ENCODE peak calls at places on chromosome 3, in six cellular contexts. One of them, this sample, is unnamed.

GRCh38 chr3:38805765-38806386 is 10.1 kb downstream of the SCN10A start:
- DNase-seq in ovary: no peak
- DNase-seq in cardiac muscle cell: peak
- DNase-seq in fibroblast of the aortic adventitia: peak
- DNase-seq in psoas muscle: no peak
- DNase-seq in left ventricle myocardium inferior: no peak
- DNase-seq in this sample: peak

GRCh38 chr3:129281726-129282125 is 3.1 kb downstream of the HMCES start:
- DNase-seq in left ventricle myocardium inferior: no peak
- DNase-seq in cardiac muscle cell: no peak
- DNase-seq in ovary: no peak
- DNase-seq in psoas muscle: no peak
- DNase-seq in fibroblast of the aortic adventitia: no peak
- DNase-seq in this sample: no peak

GRCh38 chr3:152402698-152403456 is 134.1 kb downstream of the MBNL1 start:
- DNase-seq in fibroblast of the aortic adventitia: no peak
- DNase-seq in ovary: no peak
- DNase-seq in cardiac muscle cell: no peak
- DNase-seq in left ventricle myocardium inferior: no peak
- DNase-seq in psoas muscle: no peak
- DNase-seq in this sample: no peak

GRCh38 chr3:71063768-71064287 is 519.7 kb downstream of the FOXP1 start:
- DNase-seq in fibroblast of the aortic adventitia: peak
- DNase-seq in cardiac muscle cell: peak
- DNase-seq in left ventricle myocardium inferior: peak
- DNase-seq in psoas muscle: no peak
- DNase-seq in ovary: peak
- DNase-seq in this sample: no peak

GRCh38 chr3:78804251-78805037 is 963.4 kb downstream of the ROBO1 start:
- DNase-seq in cardiac muscle cell: peak
- DNase-seq in fibroblast of the aortic adventitia: peak
- DNase-seq in left ventricle myocardium inferior: no peak
- DNase-seq in ovary: no peak
- DNase-seq in psoas muscle: no peak
- DNase-seq in this sample: peak

GRCh38 chr3:104846270-104846669 is 520.4 kb upstream of the ALCAM start:
- DNase-seq in cardiac muscle cell: no peak
- DNase-seq in fibroblast of the aortic adventitia: peak
- DNase-seq in ovary: no peak
- DNase-seq in psoas muscle: no peak
- DNase-seq in left ventricle myocardium inferior: no peak
- DNase-seq in this sample: peak

GRCh38 chr3:122857019-122857418 is 62.1 kb downstream of the SLC49A4 start:
- DNase-seq in left ventricle myocardium inferior: no peak
- DNase-seq in cardiac muscle cell: peak
- DNase-seq in psoas muscle: no peak
- DNase-seq in ovary: no peak
- DNase-seq in fibroblast of the aortic adventitia: peak
- DNase-seq in this sample: no peak

GRCh38 chr3:150300847-150301517 is 107.1 kb upstream of the TSC22D2 start:
- DNase-seq in ovary: no peak
- DNase-seq in cardiac muscle cell: peak
- DNase-seq in left ventricle myocardium inferior: no peak
- DNase-seq in fibroblast of the aortic adventitia: peak
- DNase-seq in psoas muscle: no peak
- DNase-seq in this sample: peak

GRCh38 chr3:13569641-13570390 is 20.9 kb downstream of the FBLN2 start:
- DNase-seq in ovary: no peak
- DNase-seq in cardiac muscle cell: no peak
- DNase-seq in left ventricle myocardium inferior: no peak
- DNase-seq in fibroblast of the aortic adventitia: peak
- DNase-seq in psoas muscle: peak
- DNase-seq in this sample: no peak

GRCh38 chr3:65894679-65895078 is 144.0 kb downstream of the MAGI1 start:
- DNase-seq in left ventricle myocardium inferior: no peak
- DNase-seq in ovary: no peak
- DNase-seq in fibroblast of the aortic adventitia: peak
- DNase-seq in psoas muscle: no peak
- DNase-seq in cardiac muscle cell: peak
- DNase-seq in this sample: peak

GRCh38 chr3:58175429-58176184 is 35.2 kb downstream of the DNASE1L3 start:
- DNase-seq in fibroblast of the aortic adventitia: peak
- DNase-seq in psoas muscle: no peak
- DNase-seq in ovary: peak
- DNase-seq in cardiac muscle cell: peak
- DNase-seq in left ventricle myocardium inferior: no peak
- DNase-seq in this sample: no peak

GRCh38 chr3:122021811-122022401 is at the start of gene ILDR1:
- DNase-seq in cardiac muscle cell: no peak
- DNase-seq in left ventricle myocardium inferior: no peak
- DNase-seq in ovary: no peak
- DNase-seq in psoas muscle: no peak
- DNase-seq in fibroblast of the aortic adventitia: no peak
- DNase-seq in this sample: no peak

GRCh38 chr3:110900583-110900982 is 171.0 kb upstream of the NECTIN3 start:
- DNase-seq in psoas muscle: no peak
- DNase-seq in ovary: no peak
- DNase-seq in cardiac muscle cell: no peak
- DNase-seq in fibroblast of the aortic adventitia: peak
- DNase-seq in left ventricle myocardium inferior: no peak
- DNase-seq in this sample: peak

GRCh38 chr3:143895805-143896204 is 47.5 kb upstream of the SLC9A9 start:
- DNase-seq in ovary: no peak
- DNase-seq in cardiac muscle cell: peak
- DNase-seq in psoas muscle: no peak
- DNase-seq in fibroblast of the aortic adventitia: peak
- DNase-seq in left ventricle myocardium inferior: no peak
- DNase-seq in this sample: no peak

GRCh38 chr3:45499529-45499928 is 95.0 kb upstream of the LIMD1 start:
- DNase-seq in fibroblast of the aortic adventitia: peak
- DNase-seq in left ventricle myocardium inferior: no peak
- DNase-seq in cardiac muscle cell: peak
- DNase-seq in psoas muscle: no peak
- DNase-seq in ovary: no peak
- DNase-seq in this sample: peak

DNA sequence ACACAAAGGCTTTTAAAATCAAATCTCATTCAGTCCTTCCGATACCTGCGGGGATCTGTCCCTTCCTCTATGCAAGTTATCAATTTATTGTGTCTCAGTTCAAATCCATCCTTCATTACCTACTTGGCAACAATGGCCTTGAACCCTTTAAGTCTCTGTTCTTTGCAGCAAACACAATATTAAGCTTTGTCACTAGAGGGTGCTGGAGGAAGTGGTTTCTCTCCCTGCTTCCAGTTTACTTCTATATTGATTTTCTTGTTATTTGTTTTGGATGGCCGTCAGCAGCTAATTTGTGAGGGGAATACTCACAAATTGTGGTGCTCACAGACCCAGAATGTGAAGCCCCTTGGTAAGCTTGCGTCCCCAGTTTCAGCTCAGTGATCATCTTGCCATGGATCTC is 278.3 kb downstream of the FGF12 start:
- DNase-seq in ovary: no peak
- DNase-seq in fibroblast of the aortic adventitia: peak
- DNase-seq in left ventricle myocardium inferior: no peak
- DNase-seq in psoas muscle: no peak
- DNase-seq in cardiac muscle cell: no peak
- DNase-seq in this sample: no peak
- TF ChIP-seq CTCF in ovary: no peak
- TF ChIP-seq CTCF in fibroblast of the aortic adventitia: peak
- TF ChIP-seq CTCF in left ventricle myocardium inferior: peak
- TF ChIP-seq CTCF in psoas muscle: no peak
- TF ChIP-seq CTCF in cardiac muscle cell: peak
- TF ChIP-seq CTCF in this sample: peak

GRCh38 chr3:2915826-2916225 is 194.3 kb downstream of the IL5RA start:
- DNase-seq in left ventricle myocardium inferior: no peak
- DNase-seq in ovary: no peak
- DNase-seq in cardiac muscle cell: no peak
- DNase-seq in fibroblast of the aortic adventitia: no peak
- DNase-seq in psoas muscle: no peak
- DNase-seq in this sample: no peak
- TF ChIP-seq CTCF in left ventricle myocardium inferior: no peak
- TF ChIP-seq CTCF in ovary: no peak
- TF ChIP-seq CTCF in cardiac muscle cell: no peak
- TF ChIP-seq CTCF in fibroblast of the aortic adventitia: no peak
- TF ChIP-seq CTCF in psoas muscle: no peak
- TF ChIP-seq CTCF in this sample: no peak

GRCh38 chr3:180600473-180600872 is 1.5 kb upstream of the TTC14 start:
- DNase-seq in psoas muscle: no peak
- DNase-seq in left ventricle myocardium inferior: no peak
- DNase-seq in fibroblast of the aortic adventitia: no peak
- DNase-seq in cardiac muscle cell: no peak
- DNase-seq in ovary: no peak
- DNase-seq in this sample: no peak

GRCh38 chr3:180590396-180590795 is 11.6 kb upstream of the TTC14 start:
- DNase-seq in left ventricle myocardium inferior: no peak
- DNase-seq in psoas muscle: no peak
- DNase-seq in ovary: no peak
- DNase-seq in fibroblast of the aortic adventitia: no peak
- DNase-seq in cardiac muscle cell: no peak
- DNase-seq in this sample: no peak

GRCh38 chr3:180595536-180595935 is 6.4 kb upstream of the TTC14 start:
- DNase-seq in cardiac muscle cell: no peak
- DNase-seq in ovary: no peak
- DNase-seq in left ventricle myocardium inferior: no peak
- DNase-seq in psoas muscle: no peak
- DNase-seq in fibroblast of the aortic adventitia: no peak
- DNase-seq in this sample: no peak

DNA sequence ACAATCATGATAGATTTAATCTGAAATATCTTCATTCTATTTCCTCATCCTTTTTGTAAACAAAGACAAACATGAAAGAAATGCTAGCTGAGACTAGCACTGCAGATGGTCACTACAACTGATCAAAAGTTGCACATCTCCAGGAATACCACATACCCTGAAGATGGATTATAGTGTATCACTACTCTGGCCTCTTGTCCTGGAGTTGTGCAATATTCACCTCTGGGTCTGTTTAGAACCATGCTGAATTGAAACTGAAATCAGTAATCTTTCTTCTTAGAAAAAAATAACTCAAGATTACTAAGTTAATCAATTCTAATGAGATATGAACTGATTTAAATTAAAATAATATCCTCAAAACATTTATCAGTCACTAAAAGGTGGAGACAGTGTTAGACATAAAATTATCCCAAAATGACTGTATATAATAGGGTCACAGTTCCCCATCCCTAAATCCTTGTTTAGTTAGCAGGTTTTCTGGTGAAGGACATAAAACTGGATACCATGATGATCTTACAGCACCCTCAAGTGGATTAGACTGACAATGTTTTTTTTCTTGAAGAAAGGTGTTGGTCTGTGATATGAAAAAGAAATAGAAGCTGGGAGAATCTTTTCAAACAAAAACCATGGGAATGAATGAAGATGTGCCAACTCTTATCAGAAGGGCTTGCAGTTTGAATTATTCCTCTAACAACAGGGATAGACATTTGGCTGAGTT is 7.2 kb upstream of the TTC14 start:
- DNase-seq in ovary: no peak
- DNase-seq in fibroblast of the aortic adventitia: peak
- DNase-seq in left ventricle myocardium inferior: no peak
- DNase-seq in psoas muscle: no peak
- DNase-seq in cardiac muscle cell: peak
- DNase-seq in this sample: peak
- TF ChIP-seq CTCF in ovary: peak
- TF ChIP-seq CTCF in fibroblast of the aortic adventitia: peak
- TF ChIP-seq CTCF in left ventricle myocardium inferior: peak
- TF ChIP-seq CTCF in psoas muscle: no peak
- TF ChIP-seq CTCF in cardiac muscle cell: peak
- TF ChIP-seq CTCF in this sample: peak

GRCh38 chr3:179842061-179842460 is 189.2 kb downstream of the USP13 start:
- DNase-seq in psoas muscle: no peak
- DNase-seq in ovary: no peak
- DNase-seq in left ventricle myocardium inferior: no peak
- DNase-seq in fibroblast of the aortic adventitia: no peak
- DNase-seq in cardiac muscle cell: no peak
- DNase-seq in this sample: no peak

GRCh38 chr3:179837374-179837773 is 184.5 kb downstream of the USP13 start:
- DNase-seq in fibroblast of the aortic adventitia: peak
- DNase-seq in left ventricle myocardium inferior: no peak
- DNase-seq in psoas muscle: no peak
- DNase-seq in ovary: no peak
- DNase-seq in cardiac muscle cell: peak
- DNase-seq in this sample: peak

GRCh38 chr3:179840985-179841384 is 188.1 kb downstream of the USP13 start:
- DNase-seq in cardiac muscle cell: peak
- DNase-seq in psoas muscle: no peak
- DNase-seq in fibroblast of the aortic adventitia: peak
- DNase-seq in ovary: no peak
- DNase-seq in left ventricle myocardium inferior: no peak
- DNase-seq in this sample: peak
- TF ChIP-seq CTCF in cardiac muscle cell: no peak
- TF ChIP-seq CTCF in psoas muscle: no peak
- TF ChIP-seq CTCF in fibroblast of the aortic adventitia: no peak
- TF ChIP-seq CTCF in ovary: no peak
- TF ChIP-seq CTCF in left ventricle myocardium inferior: no peak
- TF ChIP-seq CTCF in this sample: no peak

DNA sequence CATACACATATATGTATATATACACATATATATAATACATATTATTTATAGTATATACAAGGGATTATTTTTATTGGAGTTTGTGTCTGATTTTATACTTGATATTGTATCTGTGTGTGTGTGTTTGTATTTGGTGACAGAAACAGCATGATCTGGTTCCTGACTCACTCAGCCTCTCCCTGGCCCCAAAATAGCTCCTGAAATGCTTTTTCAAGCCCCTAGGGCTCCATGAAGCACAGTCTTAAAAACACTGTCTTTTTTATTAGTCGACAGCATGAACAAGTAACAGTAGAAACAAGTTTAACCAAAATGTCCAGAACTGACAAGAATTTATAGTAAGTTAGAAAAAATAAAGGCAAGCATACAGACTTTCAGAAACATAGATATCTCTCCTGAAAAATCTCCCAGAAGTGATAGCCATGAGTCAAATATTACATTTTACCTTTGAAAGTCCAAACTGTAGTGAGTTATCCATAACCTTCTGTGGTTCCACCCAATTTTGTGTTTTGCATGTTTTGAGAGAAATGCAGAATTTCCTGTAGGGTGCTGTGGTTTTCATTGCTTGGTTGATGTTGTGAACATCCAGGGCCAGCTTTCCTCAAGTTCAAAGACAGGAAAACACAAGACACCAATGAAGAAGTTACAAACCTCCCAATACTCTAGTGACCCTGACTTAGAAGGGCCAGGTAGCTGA is 98.5 kb upstream of the CCDC80 start:
- DNase-seq in fibroblast of the aortic adventitia: peak
- DNase-seq in left ventricle myocardium inferior: no peak
- DNase-seq in ovary: no peak
- DNase-seq in psoas muscle: no peak
- DNase-seq in cardiac muscle cell: no peak
- DNase-seq in this sample: peak
- TF ChIP-seq CTCF in fibroblast of the aortic adventitia: peak
- TF ChIP-seq CTCF in left ventricle myocardium inferior: no peak
- TF ChIP-seq CTCF in ovary: no peak
- TF ChIP-seq CTCF in psoas muscle: no peak
- TF ChIP-seq CTCF in cardiac muscle cell: no peak
- TF ChIP-seq CTCF in this sample: peak

DNA sequence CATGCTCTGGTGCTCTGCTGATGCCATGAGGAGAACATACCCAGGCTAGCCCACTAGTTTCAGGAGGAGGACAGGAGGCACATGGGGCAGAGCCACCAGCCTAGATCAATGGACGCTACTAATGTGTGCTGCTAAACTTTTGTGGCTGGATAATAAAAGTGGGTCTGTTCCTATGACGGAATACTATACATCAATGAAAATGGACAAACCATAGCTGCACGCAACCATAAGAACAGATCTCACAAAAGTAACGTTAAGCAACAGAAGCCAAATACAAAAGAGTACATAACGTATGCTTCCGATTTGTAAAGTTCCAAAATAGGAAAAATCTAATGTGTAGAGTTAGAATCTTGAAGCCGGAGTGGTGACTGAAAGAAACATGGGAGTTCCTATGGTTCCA is 11.5 kb downstream of the B4GALT4 start:
- DNase-seq in left ventricle myocardium inferior: no peak
- DNase-seq in psoas muscle: no peak
- DNase-seq in ovary: no peak
- DNase-seq in cardiac muscle cell: no peak
- DNase-seq in fibroblast of the aortic adventitia: no peak
- DNase-seq in this sample: no peak
- TF ChIP-seq CTCF in left ventricle myocardium inferior: no peak
- TF ChIP-seq CTCF in psoas muscle: no peak
- TF ChIP-seq CTCF in ovary: no peak
- TF ChIP-seq CTCF in cardiac muscle cell: no peak
- TF ChIP-seq CTCF in fibroblast of the aortic adventitia: no peak
- TF ChIP-seq CTCF in this sample: no peak

This sample was measured in HFFc6.